ENCODE peak calls at places on chromosomes 16 and 17, in seven cellular contexts. D is NCI-H524, C is non-pigmented ciliary epithelial cell, X is iPS-NIHi11, R is adipocyte, L is NCI-H1092, I is amniotic stem cell. O is an unnamed sample.

GRCh38 chr17:18026408-18026776 is 12.6 kb downstream of the ATPAF2 start:
- DNase-seq in L (peak; percentile 40), R (peak; percentile 45), D (peak; percentile 88), C (peak; percentile 61), X (no peak), I (no peak), O (no peak)

GRCh38 chr17:39152134-39152884 is 872 bp upstream of the PLXDC1 start:
- DNase-seq in C (no peak), I (no peak), D (peak; percentile 75), L (no peak), X (peak; percentile 47), R (no peak), O (no peak)

GRCh38 chr16:89971495-89972243 is 23.1 kb downstream of the DEF8 start:
- DNase-seq in X (no peak), R (no peak), L (no peak), C (no peak), I (no peak), D (no peak), O (no peak)

GRCh38 chr16:2663553-2664521 is 18.5 kb upstream of the KCTD5 start:
- DNase-seq in C (no peak), R (peak; percentile 55), L (no peak), X (no peak), D (no peak), I (no peak), O (no peak)

GRCh38 chr17:38921756-38922411 is 3.5 kb upstream of the LASP1NB start:
- DNase-seq in L (no peak), X (no peak), D (no peak), R (no peak), I (no peak), C (no peak), O (no peak)

GRCh38 chr17:4247981-4248388 is 15.8 kb downstream of the ANKFY1 start:
- DNase-seq in C (no peak), R (no peak), L (no peak), X (peak; percentile 29), I (no peak), D (no peak), O (no peak)

GRCh38 chr17:67570797-67571196 is 146.9 kb upstream of the NOL11 start:
- DNase-seq in D (no peak), C (no peak), L (no peak), I (no peak), X (no peak), R (no peak), O (no peak)

GRCh38 chr17:38732376-38733314 is 2.5 kb downstream of the CISD3 start:
- DNase-seq in L (no peak), X (no peak), D (no peak), C (no peak), I (no peak), R (no peak), O (no peak)

GRCh38 chr16:82192665-82193064 is 22.6 kb upstream of the MPHOSPH6 start:
- DNase-seq in C (peak; percentile 48), L (no peak), I (no peak), R (peak; percentile 24), D (no peak), X (no peak), O (no peak)

GRCh38 chr16:54080524-54081008 is 206.0 kb downstream of the IRX3 start:
- DNase-seq in C (peak; percentile 97), I (peak; percentile 80), R (peak; percentile 90), L (no peak), X (no peak), D (no peak), O (no peak)

GRCh38 chr16:17194190-17194780 is 276.5 kb downstream of the XYLT1 start:
- DNase-seq in I (no peak), L (peak; percentile 35), C (no peak), X (peak; percentile 78), D (peak; percentile 73), R (peak; percentile 46), O (peak; percentile 29)

GRCh38 chr17:2050871-2051387 is 4.0 kb upstream of the HIC1 start:
- DNase-seq in X (no peak), R (peak; percentile 51), L (no peak), D (peak; percentile 35), C (no peak), I (no peak), O (no peak)

GRCh38 chr16:84897911-84898377 is 78.2 kb downstream of the CRISPLD2 start:
- DNase-seq in R (no peak), I (no peak), D (peak; percentile 30), L (no peak), X (no peak), C (no peak), O (no peak)

GRCh38 chr17:47776330-47777197 is 43.5 kb downstream of the TBX21 start:
- DNase-seq in C (no peak), I (no peak), R (peak; percentile 48), D (peak; percentile 69), L (no peak), X (peak; percentile 68), O (peak; percentile 19)

GRCh38 chr17:60135951-60136666 is 13.7 kb upstream of the CA4 start:
- DNase-seq in R (no peak), C (no peak), D (no peak), X (no peak), L (no peak), I (no peak), O (no peak)

GRCh38 chr16:16863672-16864071 is 484.7 kb downstream of the NPIPA7 start:
- DNase-seq in X (no peak), I (no peak), D (no peak), L (no peak), C (no peak), R (no peak), O (no peak)

GRCh38 chr16:17258848-17259713 is 211.7 kb downstream of the XYLT1 start:
- DNase-seq in D (no peak), L (no peak), C (no peak), R (no peak), X (peak; percentile 35), I (no peak), O (no peak)

GRCh38 chr16:27543801-27544200 is 5.9 kb downstream of the GTF3C1 start:
- DNase-seq in L (no peak), I (no peak), R (no peak), X (no peak), D (no peak), C (no peak), O (no peak)

GRCh38 chr16:71811261-71811803 is 2.7 kb upstream of the AP1G1 start:
- DNase-seq in R (no peak), X (no peak), D (no peak), C (no peak), L (no peak), I (no peak), O (no peak)

GRCh38 chr16:72050769-72051464 is 3.4 kb upstream of the HP start:
- DNase-seq in D (no peak), R (peak; percentile 41), X (no peak), L (no peak), I (no peak), C (peak; percentile 3), O (no peak)